ENCODE peak calls at places on chromosomes 12 and 14, in five cellular contexts. B is GM23248, G is PC-9, O is GM23338, L is MM.1S. W is an unnamed sample. For H3K9me2, the result is how much of the 10 kb centered on the place peaks cover.

GRCh38 chr14:84770030-84770429 is 759.9 kb upstream of the FLRT2 start:
- DNase-seq in G (no peak), L (no peak), O (no peak), B (no peak), W (no peak)

GRCh38 chr14:24712909-24713308 is 78.9 kb upstream of the GZMB start:
- DNase-seq in L (no peak), G (no peak), O (no peak), B (no peak), W (no peak)

GRCh38 chr14:24389266-24389855 is 9.4 kb upstream of the NYNRIN start:
- DNase-seq in O (no peak), B (peak), L (no peak), G (no peak), W (no peak)

GRCh38 chr12:124673881-124674617 is 106.6 kb upstream of the NCOR2 start:
- DNase-seq in G (no peak), L (no peak), B (no peak), O (no peak), W (no peak)

GRCh38 chr14:92540472-92541048 is 27.0 kb downstream of the RIN3 start:
- DNase-seq in L (no peak), B (peak), G (peak), O (peak), W (no peak)

GRCh38 chr12:85076688-85077430 is 40.7 kb downstream of the LRRIQ1 start:
- DNase-seq in G (peak), O (peak), B (peak), L (peak), W (peak)

GRCh38 chr12:70485704-70486103 is 119.6 kb downstream of the KCNMB4 start:
- DNase-seq in B (no peak), L (no peak), O (no peak), G (no peak), W (no peak)

GRCh38 chr12:27711312-27711682 is 665 bp downstream of the MRPS35 start:
- DNase-seq in L (peak), G (peak), O (peak), B (no peak), W (peak)

GRCh38 chr12:94041833-94042232 is 106.5 kb upstream of the PLXNC1 start:
- DNase-seq in L (no peak), G (no peak), B (peak), O (no peak), W (no peak)

GRCh38 chr12:54932691-54933090 is 51.9 kb downstream of the TESPA1 start:
- DNase-seq in L (no peak), B (peak), O (no peak), G (no peak), W (no peak)

GRCh38 chr12:42196728-42197603 is 41.1 kb downstream of the YAF2 start:
- DNase-seq in B (no peak), G (no peak), L (no peak), O (no peak), W (no peak)

GRCh38 chr14:69636051-69636639 is 24.7 kb downstream of the SUSD6 start:
- DNase-seq in B (no peak), O (no peak), L (no peak), G (no peak), W (no peak)

GRCh38 chr12:72136792-72137191 is 135.4 kb upstream of the TRHDE start:
- DNase-seq in B (no peak), L (no peak), O (no peak), G (no peak), W (no peak)

GRCh38 chr12:111788178-111788654 is 21.5 kb downstream of the ALDH2 start:
- DNase-seq in L (no peak), G (no peak), B (peak), O (peak), W (peak)

GRCh38 chr12:3962661-3963483 is 89.7 kb upstream of the PARP11 start:
- DNase-seq in G (no peak), L (no peak), O (no peak), B (no peak), W (no peak)
- H3K9me2 ChIP-seq in G (under half), L (under half), O (under half), B (under half), W (under half)

GRCh38 chr12:129903092-129903945 is 506 bp downstream of the TMEM132D start:
- DNase-seq in G (no peak), O (peak), B (no peak), L (no peak), W (no peak)
- H3K4me3 ChIP-seq in G (no peak), O (peak), B (no peak), L (no peak), W (no peak)

DNA sequence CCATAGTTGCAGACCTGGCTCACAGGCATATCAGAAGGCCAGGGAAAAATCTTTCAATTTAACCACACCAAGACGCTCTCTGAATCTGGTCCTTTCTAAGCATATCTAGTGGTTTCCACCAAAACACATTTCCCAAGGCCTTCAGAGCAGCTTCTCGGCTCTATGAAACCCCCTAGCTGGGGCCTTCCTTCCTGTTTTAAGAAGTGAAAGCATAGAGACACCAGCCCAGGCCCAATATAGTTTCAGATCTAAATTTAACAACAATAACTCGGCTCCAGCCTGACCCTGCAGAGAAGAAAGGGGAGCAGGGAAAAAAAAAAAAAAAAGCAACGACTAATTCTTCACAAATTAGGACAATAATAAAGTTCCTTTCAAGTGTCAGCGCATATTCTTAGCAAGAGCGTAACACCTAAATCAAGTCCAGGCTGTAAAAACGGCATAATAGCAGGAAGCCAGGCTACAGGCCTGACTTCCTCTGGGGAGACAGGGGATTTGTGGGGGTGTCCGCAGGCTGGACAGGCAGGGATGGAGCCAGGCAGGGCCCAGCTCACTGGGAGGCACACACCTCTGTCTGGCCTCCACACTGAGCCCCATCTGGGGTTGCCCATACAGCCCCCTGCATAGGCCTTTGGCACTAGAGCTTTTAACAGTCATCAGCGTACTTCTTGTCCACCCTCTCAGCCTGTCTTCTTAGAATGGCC is 773.1 kb downstream of the MED13L start:
- DNase-seq in B (no peak), G (no peak), O (no peak), L (peak), W (no peak)
- H3K9me2 ChIP-seq in B (under half), G (under half), O (under half), L (under half), W (under half)

GRCh38 chr14:23056257-23056955 is 914 bp downstream of the CDH24 start:
- DNase-seq in L (peak), B (peak), G (peak), O (peak), W (peak)
- H3K4me3 ChIP-seq in L (peak), B (peak), G (peak), O (peak), W (no peak)

DNA sequence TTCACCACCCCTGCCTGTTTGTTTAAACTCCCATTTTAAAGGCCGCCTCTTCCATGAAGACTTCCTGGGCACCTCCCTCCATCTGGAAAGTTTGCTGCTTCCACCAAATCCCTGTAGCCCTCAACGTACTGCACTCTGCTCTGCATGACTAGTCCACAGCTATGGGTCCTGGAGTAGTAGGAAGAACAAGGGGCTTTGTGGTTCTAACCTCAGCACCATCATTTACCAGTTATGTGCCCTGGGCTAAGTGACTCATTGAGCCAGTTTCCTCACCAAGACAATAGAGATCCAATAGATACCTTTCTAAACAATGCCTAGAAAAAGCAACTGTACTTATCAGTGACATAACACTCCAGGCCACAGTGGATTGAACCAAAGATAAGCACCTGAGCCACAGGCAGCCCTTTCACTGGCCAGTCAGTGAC is 8.5 kb upstream of the LTBP2 start:
- DNase-seq in L (no peak), G (peak), B (peak), O (no peak), W (no peak)
- H3K9me2 ChIP-seq in L (under half), G (under half), B (under half), O (under half), W (under half)

GRCh38 chr14:54564071-54564798 is 2.7 kb upstream of the SAMD4A start:
- DNase-seq in G (no peak), O (peak), L (peak), B (peak), W (peak)
- H3K4me3 ChIP-seq in G (peak), O (peak), L (peak), B (peak), W (peak)

DNA sequence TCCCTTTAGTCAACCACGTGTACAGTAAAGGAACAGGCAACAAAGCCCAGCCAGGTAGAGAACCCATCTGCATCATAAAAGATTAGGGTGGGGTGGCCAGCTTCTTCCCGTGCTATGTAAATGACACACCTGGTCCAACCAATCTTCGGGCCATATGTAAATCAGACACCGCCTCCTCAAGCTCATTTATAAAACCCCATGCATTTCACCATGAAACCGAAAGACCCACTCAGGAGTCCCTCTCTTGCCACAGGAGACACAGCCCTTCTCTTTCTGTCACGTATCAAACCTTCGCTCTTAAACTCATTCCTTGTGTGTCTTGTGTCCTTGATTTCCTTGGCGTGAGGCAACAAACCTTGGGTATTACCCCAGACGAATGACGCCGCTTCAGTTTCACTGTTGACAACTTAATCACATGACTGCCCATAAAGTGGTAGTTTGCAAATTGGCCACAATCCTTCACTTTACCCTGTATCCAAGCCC is 59.8 kb upstream of the TBPL2 start:
- DNase-seq in O (peak), G (no peak), B (no peak), L (no peak), W (no peak)
- H3K9me2 ChIP-seq in O (under half), G (under half), B (under half), L (under half), W (under half)

W was measured in Karpas-422.